ENCODE peak calls at places on chromosomes 3 and 15, in nine cellular contexts. X is GM12878, M is neural crest cell, Q is progenitor cell of endocrine pancreas, R is choroid plexus epithelial cell, T is right atrium auricular region, V is neural progenitor cell, Y is tibial artery, D is dorsolateral prefrontal cortex. K is an unnamed sample.

GRCh38 chr3:126657901-126658300 is 3.0 kb upstream of the TXNRD3 start:
- DNase-seq in M (no peak), R (no peak), V (no peak), T (no peak), X (no peak), D (no peak), Y (no peak), Q (no peak), K (no peak)

GRCh38 chr15:51024735-51025453 is 69.8 kb downstream of the TNFAIP8L3 start:
- DNase-seq in V (no peak), Y (no peak), Q (no peak), X (no peak), M (no peak), R (no peak), T (no peak), D (peak; percentile 7), K (no peak)

GRCh38 chr3:176663819-176664218 is 533.5 kb downstream of the TBL1XR1 start:
- DNase-seq in T (no peak), D (no peak), M (no peak), Q (no peak), Y (no peak), X (no peak), R (peak; percentile 89), V (peak; percentile 39), K (no peak)

GRCh38 chr15:62649793-62650420 is 392.6 kb upstream of the TPM1 start:
- DNase-seq in Y (peak; percentile 53), D (no peak), V (no peak), T (no peak), M (no peak), R (peak; percentile 41), Q (no peak), X (peak; percentile 46), K (no peak)

GRCh38 chr3:65098400-65098799 is 410.6 kb upstream of the ADAMTS9 start:
- DNase-seq in Q (no peak), D (no peak), V (no peak), M (no peak), X (no peak), R (no peak), Y (no peak), T (no peak), K (no peak)

GRCh38 chr3:65856907-65857306 is 181.8 kb downstream of the MAGI1 start:
- DNase-seq in Q (no peak), M (no peak), T (no peak), Y (no peak), V (no peak), X (no peak), R (no peak), D (no peak), K (no peak)

GRCh38 chr15:98394546-98394945 is 253.8 kb upstream of the IGF1R start:
- DNase-seq in M (no peak), D (no peak), R (no peak), Y (no peak), T (no peak), Q (no peak), V (no peak), X (no peak), K (no peak)

GRCh38 chr3:71498053-71498452 is 85.5 kb downstream of the FOXP1 start:
- DNase-seq in D (peak; percentile 27), M (no peak), X (no peak), Y (no peak), T (no peak), V (peak; percentile 33), Q (no peak), R (no peak), K (no peak)

GRCh38 chr3:78497692-78498091 is 1270.1 kb downstream of the ROBO1 start:
- DNase-seq in V (no peak), R (peak; percentile 51), Y (no peak), T (no peak), M (no peak), X (no peak), D (no peak), Q (no peak), K (no peak)

GRCh38 chr3:113277886-113278598 is 66.7 kb downstream of the BOC start:
- DNase-seq in X (no peak), R (no peak), M (no peak), Q (no peak), T (no peak), Y (no peak), V (no peak), D (no peak), K (no peak)

GRCh38 chr3:109131276-109131675 is 5.2 kb upstream of the C3orf85 start:
- DNase-seq in R (no peak), Y (no peak), X (no peak), M (no peak), Q (no peak), D (no peak), V (no peak), T (no peak), K (no peak)

GRCh38 chr15:65292938-65293518 is 2.8 kb upstream of the RNU5A-1 start:
- DNase-seq in M (no peak), V (no peak), D (no peak), Y (no peak), Q (no peak), X (no peak), T (no peak), R (peak; percentile 21), K (no peak)

GRCh38 chr15:28289694-28290463 is 32.1 kb downstream of the HERC2 start:
- DNase-seq in V (no peak), Q (no peak), Y (no peak), R (no peak), D (no peak), X (no peak), M (no peak), T (no peak), K (no peak)

GRCh38 chr3:17730318-17730967 is 12.0 kb downstream of the TBC1D5 start:
- DNase-seq in M (no peak), T (no peak), Q (no peak), R (peak; percentile 82), V (no peak), X (no peak), D (no peak), Y (no peak), K (no peak)

GRCh38 chr3:156400062-156400461 is 154.9 kb downstream of the SSR3 start:
- DNase-seq in Q (no peak), T (no peak), R (no peak), X (no peak), M (no peak), Y (no peak), V (no peak), D (no peak), K (no peak)

GRCh38 chr3:156400735-156401134 is 154.2 kb downstream of the SSR3 start:
- DNase-seq in X (no peak), Q (no peak), M (no peak), V (no peak), T (no peak), D (no peak), Y (no peak), R (no peak), K (no peak)

GRCh38 chr3:156390846-156391245 is 164.1 kb downstream of the SSR3 start:
- DNase-seq in V (no peak), Q (no peak), Y (no peak), D (no peak), T (no peak), R (no peak), M (no peak), X (no peak), K (no peak)

GRCh38 chr3:156396851-156397250 is 158.1 kb downstream of the SSR3 start:
- DNase-seq in Q (no peak), V (no peak), X (no peak), Y (no peak), D (no peak), T (no peak), R (no peak), M (no peak), K (no peak)

GRCh38 chr3:156395961-156396700 is 158.8 kb downstream of the SSR3 start:
- DNase-seq in Y (no peak), X (no peak), D (no peak), M (no peak), V (no peak), T (no peak), Q (no peak), R (no peak), K (no peak)
- TF ChIP-seq CTCF in Y (no peak), X (no peak), D (no peak), M (no peak), V (no peak), T (no peak), Q (no peak), R (no peak), K (no peak)

GRCh38 chr15:81002254-81003022 is 1.7 kb downstream of the TLNRD1 start:
- DNase-seq in V (peak; percentile 43), M (no peak), D (no peak), Y (no peak), R (peak; percentile 26), T (no peak), Q (no peak), X (no peak), K (no peak)
- TF ChIP-seq CTCF in V (no peak), M (no peak), D (no peak), Y (no peak), R (no peak), T (no peak), Q (no peak), X (no peak), K (no peak)

DNA sequence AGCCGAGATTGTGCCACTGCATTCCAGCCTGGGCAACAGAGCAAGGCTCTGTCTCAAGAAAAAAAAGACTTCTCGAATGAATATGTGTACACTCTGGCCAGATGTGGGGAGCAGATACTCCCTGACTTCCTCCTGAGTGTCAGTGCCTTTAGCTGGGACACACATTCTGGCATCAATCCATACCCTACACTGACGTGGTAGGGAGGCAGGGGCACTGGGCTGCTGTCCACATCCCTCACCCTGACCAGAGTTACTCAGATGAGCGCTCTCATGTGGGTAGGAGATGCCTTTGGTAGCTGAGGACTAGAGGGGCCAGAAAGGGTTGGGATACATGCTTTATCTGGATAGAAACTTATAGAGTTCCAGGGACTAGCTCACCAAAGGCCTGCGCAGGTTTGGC is 15.6 kb downstream of the LIMD1 start:
- DNase-seq in Y (no peak), Q (no peak), D (no peak), X (no peak), R (no peak), T (no peak), M (no peak), V (no peak), K (no peak)
- TF ChIP-seq CTCF in Y (no peak), Q (no peak), D (no peak), X (no peak), R (no peak), T (no peak), M (no peak), V (no peak), K (no peak)

DNA sequence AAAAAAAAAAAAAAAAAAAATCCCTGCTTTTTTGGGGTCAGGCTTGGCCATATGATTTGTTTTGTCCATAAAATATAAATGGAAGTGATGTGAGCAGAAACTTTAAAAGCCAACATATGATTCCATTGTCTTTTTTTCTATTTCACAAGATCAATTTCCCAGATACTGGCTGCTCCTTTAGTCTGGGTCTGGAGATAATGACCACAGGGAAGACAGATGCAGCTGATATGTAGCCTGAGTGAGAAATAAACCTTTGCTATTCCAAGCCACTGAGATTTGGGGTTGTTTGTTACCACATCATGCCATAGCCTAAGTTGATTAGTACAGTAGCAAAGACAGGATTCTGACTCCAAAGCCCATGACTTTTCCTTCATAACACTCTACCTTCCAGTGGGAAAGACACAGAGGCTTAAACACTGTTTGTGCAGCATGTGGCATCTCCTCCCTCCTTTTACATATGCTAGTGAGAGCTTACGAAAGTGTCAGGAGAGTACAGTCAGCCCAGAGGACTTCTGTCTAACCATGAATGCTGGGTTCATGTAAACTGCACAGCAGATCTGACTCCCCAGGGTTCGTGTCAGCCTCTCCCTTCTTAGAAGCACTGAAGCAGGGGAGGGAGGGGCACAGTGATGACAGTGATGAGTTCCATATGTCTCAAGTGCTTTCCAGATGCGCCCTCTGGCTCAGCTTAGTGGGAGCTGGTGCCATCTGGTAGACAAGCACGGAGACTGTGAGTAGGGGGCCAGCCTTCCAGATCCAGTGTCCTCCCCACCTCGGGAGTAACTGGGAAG is 36.7 kb upstream of the SLC7A14 start:
- DNase-seq in Q (no peak), Y (no peak), V (no peak), D (no peak), M (no peak), R (peak; percentile 92), T (no peak), X (no peak), K (no peak)
- TF ChIP-seq CTCF in Q (no peak), Y (no peak), V (no peak), D (peak; percentile 41), M (no peak), R (peak; percentile 21), T (no peak), X (no peak), K (no peak)

K was measured in omental fat pad.